ENCODE peak calls at places on chromosomes 6 and 20, in seven cellular contexts. J, K, W, O, X, S and Z are unnamed samples.

GRCh38 chr20:57109151-57109953 is 157.1 kb downstream of the BMP7 start:
- DNase-seq in J (no peak), K (peak), W (no peak), O (no peak), X (no peak), S (no peak), Z (no peak)

GRCh38 chr20:8788275-8788674 is 280.6 kb upstream of the PLCB4 start:
- DNase-seq in J (no peak), K (no peak), W (no peak), O (no peak), X (no peak), S (no peak), Z (no peak)

GRCh38 chr20:47113362-47114118 is 218.9 kb downstream of the EYA2 start:
- DNase-seq in J (no peak), K (no peak), W (peak), O (no peak), X (no peak), S (no peak), Z (no peak)

GRCh38 chr20:59955131-59955796 is 3.0 kb upstream of the CDH26 start:
- DNase-seq in J (no peak), K (peak), W (peak), O (no peak), X (no peak), S (no peak), Z (no peak)

GRCh38 chr6:72553531-72554202 is 68.2 kb upstream of the KCNQ5 start:
- DNase-seq in J (no peak), K (no peak), W (peak), O (no peak), X (no peak), S (no peak), Z (peak)

GRCh38 chr6:138465007-138465645 is 34.2 kb downstream of the NHSL1 start:
- DNase-seq in J (no peak), K (peak), W (peak), O (no peak), X (no peak), S (no peak), Z (peak)

GRCh38 chr6:146894624-146895023 is 295.9 kb downstream of the ADGB start:
- DNase-seq in J (no peak), K (no peak), W (no peak), O (no peak), X (no peak), S (no peak), Z (no peak)

GRCh38 chr6:55636406-55637102 is 57.6 kb upstream of the HMGCLL1 start:
- DNase-seq in J (no peak), K (peak), W (peak), O (no peak), X (no peak), S (no peak), Z (no peak)

GRCh38 chr6:47687432-47687831 is 10.9 kb upstream of the ADGRF4 start:
- DNase-seq in J (no peak), K (no peak), W (no peak), O (no peak), X (no peak), S (no peak), Z (no peak)

GRCh38 chr6:112038756-112039430 is 15.0 kb upstream of the CCN6 start:
- DNase-seq in J (no peak), K (no peak), W (peak), O (no peak), X (no peak), S (no peak), Z (no peak)

GRCh38 chr6:9250852-9251251 is 815.5 kb upstream of the SLC35B3 start:
- DNase-seq in J (peak), K (peak), W (peak), O (peak), X (no peak), S (peak), Z (peak)

GRCh38 chr20:61451009-61451408 is 198.9 kb downstream of the CDH4 start:
- DNase-seq in J (no peak), K (no peak), W (no peak), O (no peak), X (no peak), S (no peak), Z (no peak)

GRCh38 chr6:78810698-78811097 is 56.7 kb upstream of the IRAK1BP1 start:
- DNase-seq in J (no peak), K (no peak), W (peak), O (peak), X (no peak), S (no peak), Z (no peak)

DNA sequence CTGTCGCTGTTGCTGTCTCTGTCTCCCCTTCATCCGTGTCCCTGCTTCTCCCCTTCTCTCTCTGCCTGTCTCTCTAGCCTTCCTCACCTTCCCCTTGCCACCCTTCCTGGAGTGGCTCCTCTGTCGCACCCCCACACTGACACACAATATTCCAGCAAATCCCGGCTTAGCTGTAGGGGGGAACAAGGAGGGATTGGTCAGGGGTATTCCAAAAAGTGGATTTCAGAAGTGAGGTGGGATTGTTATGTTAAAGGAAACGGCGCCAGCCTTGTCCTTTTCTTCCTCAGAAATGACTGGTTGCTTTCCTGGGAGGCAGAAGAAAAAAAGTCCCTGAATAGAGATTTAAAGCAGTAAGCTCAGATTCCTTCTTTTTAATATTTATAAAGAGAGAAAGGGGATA is 76.3 kb upstream of the SIRPA start:
- DNase-seq in J (no peak), K (no peak), W (no peak), O (no peak), X (no peak), S (no peak), Z (no peak)
- TF ChIP-seq CTCF in J (no peak), K (no peak), W (no peak), O (no peak), X (no peak), S (no peak), Z (no peak)

GRCh38 chr6:236519-236918 is 55.8 kb upstream of the DUSP22 start:
- DNase-seq in J (no peak), K (no peak), W (no peak), O (no peak), X (no peak), S (no peak), Z (no peak)

GRCh38 chr6:231779-232178 is 60.5 kb upstream of the DUSP22 start:
- DNase-seq in J (no peak), K (no peak), W (no peak), O (no peak), X (no peak), S (no peak), Z (no peak)

GRCh38 chr6:234706-235372 is 57.4 kb upstream of the DUSP22 start:
- DNase-seq in J (no peak), K (no peak), W (no peak), O (no peak), X (no peak), S (no peak), Z (no peak)

GRCh38 chr6:232896-233640 is 59.2 kb upstream of the DUSP22 start:
- DNase-seq in J (no peak), K (no peak), W (no peak), O (no peak), X (peak), S (no peak), Z (no peak)

DNA sequence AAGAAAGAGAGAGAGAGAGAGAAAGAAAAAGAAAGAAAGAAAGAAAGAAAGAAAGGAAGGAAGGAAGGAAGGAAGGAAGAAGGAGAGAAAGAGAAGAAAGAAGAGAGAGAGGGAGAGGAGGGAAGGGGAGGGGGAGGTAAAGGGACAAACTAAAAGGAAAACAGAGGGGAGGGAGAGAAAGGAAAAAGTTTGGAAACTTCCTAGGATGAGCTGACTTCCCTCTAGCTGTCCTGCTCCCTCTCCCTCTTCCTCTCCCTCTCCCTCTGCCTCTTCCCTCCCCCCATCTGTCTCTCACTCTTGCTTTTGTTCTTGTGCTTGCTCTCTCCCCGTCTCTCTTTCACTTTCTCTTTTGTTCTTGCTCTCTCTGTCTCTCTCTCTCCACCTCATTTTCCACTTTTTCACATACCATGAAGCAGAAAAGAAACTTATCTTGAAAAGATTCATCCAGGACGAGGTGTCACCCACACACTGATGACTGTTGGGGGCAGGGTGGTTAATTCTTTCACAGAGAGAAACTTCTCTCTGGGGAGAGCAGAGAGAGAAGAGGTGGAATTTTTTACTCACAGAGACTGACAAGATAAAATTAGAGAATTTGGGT is 56.4 kb upstream of the DUSP22 start:
- DNase-seq in J (peak), K (no peak), W (peak), O (no peak), X (no peak), S (no peak), Z (no peak)
- H3K4me3 ChIP-seq in J (peak), K (peak), W (peak), O (peak), X (peak), S (peak), Z (peak)

DNA sequence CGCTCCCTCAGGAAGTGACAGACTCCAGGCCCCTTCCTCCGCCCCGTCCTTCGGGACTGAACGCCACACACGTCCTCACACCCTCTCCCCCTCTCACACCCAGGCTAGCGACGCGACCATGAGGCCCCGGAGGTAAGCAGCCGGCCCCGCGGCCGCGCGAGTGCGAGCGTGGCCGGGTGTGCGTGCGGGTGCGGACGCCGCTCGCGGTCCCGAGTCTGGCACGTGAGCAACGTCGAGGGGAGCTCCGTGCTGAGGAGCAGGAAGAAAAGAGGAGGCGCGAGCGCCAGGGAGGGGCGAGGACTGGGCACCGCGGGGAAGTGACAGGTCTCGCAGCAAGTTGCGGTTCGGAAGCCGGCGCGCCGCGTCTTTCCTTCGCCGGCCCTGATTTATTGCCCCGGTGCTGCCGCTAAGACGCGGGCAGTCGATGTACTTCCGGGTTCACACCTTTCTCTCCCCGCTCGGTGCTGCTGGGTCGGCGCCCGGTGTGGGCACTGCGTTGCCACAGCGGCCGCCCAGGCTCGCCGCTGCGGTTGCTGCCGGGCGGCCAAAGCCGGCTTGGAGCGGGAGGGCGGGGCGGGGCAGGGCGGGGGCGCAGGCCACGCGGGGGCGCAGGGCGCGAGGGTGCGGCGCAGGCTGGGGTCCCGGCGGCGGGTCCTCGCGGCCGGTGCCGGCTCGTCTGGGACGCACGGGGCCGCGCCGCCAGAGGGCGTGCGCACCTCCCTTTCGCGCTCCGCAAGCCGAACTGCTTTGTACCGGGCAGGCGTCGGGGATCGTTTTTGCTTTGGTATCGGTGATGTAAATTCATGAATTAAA is 15.8 kb upstream of the LIN28B start:
- DNase-seq in J (no peak), K (peak), W (peak), O (peak), X (no peak), S (no peak), Z (no peak)
- TF ChIP-seq CTCF in J (peak), K (peak), W (peak), O (peak), X (peak), S (peak), Z (peak)

GRCh38 chr6:42227173-42227850 is 9.7 kb upstream of the MRPS10 start:
- DNase-seq in J (no peak), K (no peak), W (no peak), O (no peak), X (no peak), S (no peak), Z (no peak)
- H3K4me3 ChIP-seq in J (no peak), K (no peak), W (no peak), O (no peak), X (no peak), S (no peak), Z (no peak)

GRCh38 chr20:6069669-6070068 is 15.8 kb upstream of the LRRN4 start:
- DNase-seq in J (no peak), K (no peak), W (no peak), O (peak), X (no peak), S (no peak), Z (no peak)

GRCh38 chr20:6074784-6075183 is 20.9 kb upstream of the LRRN4 start:
- DNase-seq in J (no peak), K (no peak), W (no peak), O (no peak), X (no peak), S (no peak), Z (no peak)

GRCh38 chr20:6071162-6071695 is 17.4 kb upstream of the LRRN4 start:
- DNase-seq in J (no peak), K (no peak), W (no peak), O (no peak), X (no peak), S (peak), Z (no peak)

GRCh38 chr20:6075428-6076219 is 21.8 kb upstream of the LRRN4 start:
- DNase-seq in J (peak), K (peak), W (no peak), O (no peak), X (no peak), S (no peak), Z (no peak)

DNA sequence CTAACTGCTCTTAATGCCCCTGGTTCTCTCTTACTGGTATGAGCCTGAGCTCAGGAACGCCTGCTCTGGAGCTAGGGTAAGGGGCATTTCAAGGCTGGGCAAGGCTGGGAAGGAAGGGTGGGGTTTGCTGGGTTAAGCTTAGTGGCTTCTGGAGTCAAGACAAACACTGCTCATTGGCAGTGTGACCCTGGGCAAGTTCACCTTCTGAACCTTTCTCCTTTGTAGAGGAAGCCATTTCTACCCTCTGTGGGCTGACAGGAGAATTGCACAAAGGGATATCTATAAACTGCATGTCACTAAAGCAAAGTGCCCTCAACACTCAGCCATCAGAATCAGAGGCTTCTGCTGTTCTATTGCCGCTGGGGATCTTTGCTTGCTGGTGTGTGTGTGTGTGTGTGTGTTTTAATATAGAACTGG is 20.3 kb upstream of the LRRN4 start:
- DNase-seq in J (peak), K (peak), W (peak), O (no peak), X (no peak), S (peak), Z (no peak)
- TF ChIP-seq CTCF in J (peak), K (peak), W (peak), O (peak), X (peak), S (peak), Z (peak)

GRCh38 chr6:34243901-34244884 is 4.6 kb downstream of the SMIM29 start:
- DNase-seq in J (peak), K (peak), W (peak), O (peak), X (peak), S (peak), Z (peak)
- H3K4me3 ChIP-seq in J (no peak), K (no peak), W (peak), O (no peak), X (no peak), S (no peak), Z (peak)

GRCh38 chr6:22030730-22031619 is 265.9 kb downstream of the PRL start:
- DNase-seq in J (no peak), K (no peak), W (no peak), O (no peak), X (no peak), S (no peak), Z (no peak)
- TF ChIP-seq CTCF in J (no peak), K (no peak), W (no peak), O (no peak), X (no peak), S (no peak), Z (no peak)